ENCODE peak calls at places on chromosome 22, in nine cellular contexts. C, Q, M, O, K, F, W, B and R are unnamed samples.

GRCh38 chr22:37887610-37888378 is 18.3 kb upstream of the MICALL1 start:
- DNase-seq in C (no peak), Q (no peak), M (peak), O (no peak), K (no peak), F (peak), W (peak), B (no peak), R (no peak)

GRCh38 chr22:40401532-40401931 is 31.1 kb downstream of the SGSM3 start:
- DNase-seq in C (no peak), Q (no peak), M (no peak), O (peak), K (no peak), F (no peak), W (no peak), B (peak), R (no peak)

GRCh38 chr22:20581503-20582170 is 74.2 kb downstream of the MED15 start:
- DNase-seq in C (no peak), Q (no peak), M (no peak), O (peak), K (no peak), F (no peak), W (no peak), B (no peak), R (no peak)

GRCh38 chr22:42074153-42074750 is at the start of gene PHETA2:
- DNase-seq in C (no peak), Q (no peak), M (peak), O (peak), K (peak), F (no peak), W (peak), B (peak), R (no peak)

GRCh38 chr22:44380716-44381500 is 68.2 kb upstream of the SHISAL1 start:
- DNase-seq in C (no peak), Q (no peak), M (no peak), O (no peak), K (peak), F (no peak), W (no peak), B (peak), R (no peak)

GRCh38 chr22:46057762-46058420 is 80.9 kb upstream of the WNT7B start:
- DNase-seq in C (no peak), Q (no peak), M (peak), O (no peak), K (peak), F (peak), W (no peak), B (peak), R (no peak)

GRCh38 chr22:27757928-27758525 is 43.5 kb downstream of the MN1 start:
- DNase-seq in C (no peak), Q (no peak), M (no peak), O (no peak), K (no peak), F (no peak), W (no peak), B (no peak), R (no peak)

GRCh38 chr22:42907404-42908081 is 50.5 kb upstream of the ARFGAP3 start:
- DNase-seq in C (no peak), Q (no peak), M (peak), O (no peak), K (peak), F (peak), W (no peak), B (no peak), R (no peak)

GRCh38 chr22:26581769-26582168 is 8.2 kb downstream of the TPST2 start:
- DNase-seq in C (no peak), Q (no peak), M (no peak), O (no peak), K (no peak), F (no peak), W (no peak), B (no peak), R (no peak)

GRCh38 chr22:36101756-36102155 is 58.8 kb downstream of the APOL3 start:
- DNase-seq in C (no peak), Q (no peak), M (no peak), O (no peak), K (no peak), F (no peak), W (no peak), B (no peak), R (no peak)
- TF ChIP-seq CTCF in C (no peak), Q (no peak), M (no peak), O (no peak), K (no peak), F (no peak), W (no peak), B (no peak), R (no peak)

GRCh38 chr22:36425977-36426523 is 38.3 kb upstream of the MYH9 start:
- DNase-seq in C (no peak), Q (no peak), M (peak), O (no peak), K (peak), F (no peak), W (peak), B (no peak), R (no peak)
- TF ChIP-seq CTCF in C (no peak), Q (no peak), M (no peak), O (no peak), K (no peak), F (no peak), W (no peak), B (no peak), R (no peak)

GRCh38 chr22:35258144-35258988 is 1.1 kb downstream of the HMGXB4 start:
- DNase-seq in C (no peak), Q (no peak), M (peak), O (no peak), K (no peak), F (peak), W (peak), B (no peak), R (no peak)

GRCh38 chr22:35257002-35257320 is 332 bp upstream of the HMGXB4 start:
- DNase-seq in C (no peak), Q (no peak), M (no peak), O (no peak), K (no peak), F (no peak), W (no peak), B (no peak), R (no peak)

GRCh38 chr22:35253946-35254345 is 3.3 kb upstream of the HMGXB4 start:
- DNase-seq in C (no peak), Q (no peak), M (no peak), O (no peak), K (no peak), F (no peak), W (no peak), B (no peak), R (no peak)

GRCh38 chr22:35257321-35258143 is at the start of gene HMGXB4:
- DNase-seq in C (peak), Q (peak), M (peak), O (peak), K (peak), F (peak), W (peak), B (peak), R (peak)
- TF ChIP-seq CTCF in C (peak), Q (peak), M (no peak), O (no peak), K (no peak), F (no peak), W (no peak), B (no peak), R (peak)

GRCh38 chr22:50606126-50606525 is 5.5 kb downstream of the MAPK8IP2 start:
- DNase-seq in C (no peak), Q (no peak), M (no peak), O (no peak), K (no peak), F (no peak), W (no peak), B (no peak), R (no peak)
- TF ChIP-seq CTCF in C (no peak), Q (no peak), M (no peak), O (no peak), K (no peak), F (no peak), W (peak), B (no peak), R (no peak)

GRCh38 chr22:17888439-17888838 is 114.2 kb upstream of the BID start:
- DNase-seq in C (no peak), Q (no peak), M (no peak), O (no peak), K (no peak), F (no peak), W (no peak), B (no peak), R (no peak)

GRCh38 chr22:17891427-17892167 is 117.3 kb upstream of the BID start:
- DNase-seq in C (no peak), Q (no peak), M (no peak), O (no peak), K (peak), F (no peak), W (peak), B (peak), R (no peak)

GRCh38 chr22:17890245-17890671 is 116.0 kb upstream of the BID start:
- DNase-seq in C (no peak), Q (no peak), M (no peak), O (no peak), K (peak), F (peak), W (peak), B (peak), R (no peak)

GRCh38 chr22:17890892-17891291 is 116.6 kb upstream of the BID start:
- DNase-seq in C (no peak), Q (no peak), M (no peak), O (no peak), K (no peak), F (no peak), W (no peak), B (no peak), R (no peak)

DNA sequence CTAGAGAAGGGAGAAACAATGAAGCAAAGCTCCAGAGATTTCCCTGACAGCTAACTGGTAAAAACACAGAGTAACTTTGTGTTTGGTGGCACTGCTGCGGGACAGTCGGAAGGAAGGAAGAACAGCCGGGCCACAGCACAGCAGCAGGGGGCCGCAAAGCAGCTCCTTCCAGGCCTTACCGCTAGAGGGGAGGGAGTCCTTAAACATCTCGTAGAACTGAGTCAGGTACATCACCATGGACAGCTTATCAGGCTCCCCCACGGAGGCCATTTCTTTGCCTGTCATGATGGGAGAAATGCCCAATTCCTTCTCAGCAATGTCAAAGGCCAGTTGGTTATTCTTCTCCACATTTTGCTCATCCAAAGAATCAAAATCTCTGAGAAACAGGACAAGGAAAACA is 114.6 kb upstream of the BID start:
- DNase-seq in C (no peak), Q (no peak), M (peak), O (no peak), K (no peak), F (no peak), W (peak), B (no peak), R (no peak)
- TF ChIP-seq CTCF in C (peak), Q (no peak), M (no peak), O (no peak), K (no peak), F (no peak), W (peak), B (no peak), R (peak)

GRCh38 chr22:24153353-24153752 is 27.9 kb upstream of the SUSD2 start:
- DNase-seq in C (no peak), Q (no peak), M (peak), O (peak), K (no peak), F (no peak), W (no peak), B (no peak), R (no peak)
- TF ChIP-seq CTCF in C (no peak), Q (no peak), M (no peak), O (no peak), K (no peak), F (no peak), W (no peak), B (no peak), R (no peak)

DNA sequence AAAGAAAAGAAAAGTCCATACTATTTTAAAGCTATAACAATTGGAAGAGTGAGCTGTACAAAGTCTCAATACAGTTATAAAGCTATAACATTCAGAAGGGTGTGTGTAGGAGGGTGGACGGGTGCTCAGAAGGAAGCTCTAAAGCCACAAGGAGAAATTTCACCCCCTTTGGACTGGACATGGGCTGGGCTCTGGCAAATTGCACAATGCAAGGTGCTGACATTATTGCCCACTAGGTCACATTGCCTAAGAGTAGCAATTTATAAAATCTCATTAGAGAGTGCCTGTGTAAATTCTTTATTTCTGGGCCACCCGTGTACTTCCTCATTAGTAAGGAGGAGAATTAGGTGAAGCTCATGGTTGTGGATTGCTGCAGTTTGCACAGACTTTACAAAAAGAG is 5.7 kb upstream of the APOBEC3A start:
- DNase-seq in C (no peak), Q (no peak), M (no peak), O (no peak), K (no peak), F (no peak), W (no peak), B (no peak), R (no peak)
- TF ChIP-seq CTCF in C (no peak), Q (no peak), M (no peak), O (no peak), K (no peak), F (no peak), W (no peak), B (no peak), R (no peak)

GRCh38 chr22:47435204-47435487 is 672.7 kb downstream of the TBC1D22A start:
- DNase-seq in C (peak), Q (no peak), M (no peak), O (no peak), K (no peak), F (no peak), W (no peak), B (no peak), R (no peak)
- TF ChIP-seq CTCF in C (no peak), Q (no peak), M (no peak), O (no peak), K (no peak), F (no peak), W (no peak), B (no peak), R (no peak)